ENCODE peak calls at places on chromosomes 4 and X, in nine cellular contexts. One of them, this sample, is unnamed.

GRCh38 chrX:133657455-133657854 is 242.2 kb upstream of the GPC4 start:
- DNase-seq in A549: no peak
- DNase-seq in psoas muscle: no peak
- DNase-seq in neural crest cell: no peak
- DNase-seq in bronchial epithelial cell: no peak
- DNase-seq in H1: no peak
- DNase-seq in HFFc6: no peak
- DNase-seq in mucosa of descending colon: no peak
- DNase-seq in MM.1S: no peak
- DNase-seq in this sample: no peak

GRCh38 chr4:87419578-87420249 is 2.7 kb upstream of the NUDT9 start:
- DNase-seq in A549: peak; percentile 79
- DNase-seq in psoas muscle: no peak
- DNase-seq in neural crest cell: no peak
- DNase-seq in bronchial epithelial cell: peak; percentile 78
- DNase-seq in H1: no peak
- DNase-seq in HFFc6: no peak
- DNase-seq in mucosa of descending colon: no peak
- DNase-seq in MM.1S: no peak
- DNase-seq in this sample: no peak

GRCh38 chr4:80266902-80267380 is 477 bp downstream of the FGF5 start:
- DNase-seq in A549: no peak
- DNase-seq in psoas muscle: no peak
- DNase-seq in neural crest cell: no peak
- DNase-seq in bronchial epithelial cell: peak; percentile 35
- DNase-seq in H1: no peak
- DNase-seq in HFFc6: peak; percentile 55
- DNase-seq in mucosa of descending colon: no peak
- DNase-seq in MM.1S: no peak
- DNase-seq in this sample: no peak

GRCh38 chrX:136061302-136061701 is 76.1 kb downstream of the SLC9A6 start:
- DNase-seq in A549: no peak
- DNase-seq in psoas muscle: no peak
- DNase-seq in neural crest cell: no peak
- DNase-seq in bronchial epithelial cell: no peak
- DNase-seq in H1: no peak
- DNase-seq in HFFc6: no peak
- DNase-seq in mucosa of descending colon: no peak
- DNase-seq in MM.1S: no peak
- DNase-seq in this sample: no peak

GRCh38 chr4:91285485-91285884 is 1018.3 kb upstream of the GRID2 start:
- DNase-seq in A549: no peak
- DNase-seq in psoas muscle: no peak
- DNase-seq in neural crest cell: no peak
- DNase-seq in bronchial epithelial cell: no peak
- DNase-seq in H1: no peak
- DNase-seq in HFFc6: no peak
- DNase-seq in mucosa of descending colon: no peak
- DNase-seq in MM.1S: no peak
- DNase-seq in this sample: no peak

GRCh38 chrX:88416965-88417364 is 330.1 kb upstream of the CPXCR1 start:
- DNase-seq in A549: no peak
- DNase-seq in psoas muscle: no peak
- DNase-seq in neural crest cell: no peak
- DNase-seq in bronchial epithelial cell: no peak
- DNase-seq in H1: no peak
- DNase-seq in HFFc6: no peak
- DNase-seq in mucosa of descending colon: no peak
- DNase-seq in MM.1S: no peak
- DNase-seq in this sample: no peak

GRCh38 chrX:72381439-72382198 is 75.9 kb upstream of the CITED1 start:
- DNase-seq in A549: peak; percentile 3
- DNase-seq in psoas muscle: no peak
- DNase-seq in neural crest cell: no peak
- DNase-seq in bronchial epithelial cell: no peak
- DNase-seq in H1: no peak
- DNase-seq in HFFc6: no peak
- DNase-seq in mucosa of descending colon: no peak
- DNase-seq in MM.1S: no peak
- DNase-seq in this sample: no peak

GRCh38 chrX:15744181-15744867 is 6.3 kb downstream of the CA5B start:
- DNase-seq in A549: peak; percentile 38
- DNase-seq in psoas muscle: peak; percentile 22
- DNase-seq in neural crest cell: no peak
- DNase-seq in bronchial epithelial cell: no peak
- DNase-seq in H1: no peak
- DNase-seq in HFFc6: no peak
- DNase-seq in mucosa of descending colon: no peak
- DNase-seq in MM.1S: no peak
- DNase-seq in this sample: no peak

GRCh38 chrX:152989292-152989658 is 4.6 kb downstream of the PNMA5 start:
- DNase-seq in A549: no peak
- DNase-seq in psoas muscle: no peak
- DNase-seq in neural crest cell: no peak
- DNase-seq in bronchial epithelial cell: no peak
- DNase-seq in H1: no peak
- DNase-seq in HFFc6: no peak
- DNase-seq in mucosa of descending colon: no peak
- DNase-seq in MM.1S: no peak
- DNase-seq in this sample: peak; percentile 32

GRCh38 chr4:101527186-101527585 is 179.9 kb upstream of the PPP3CA start:
- DNase-seq in A549: no peak
- DNase-seq in psoas muscle: no peak
- DNase-seq in neural crest cell: no peak
- DNase-seq in bronchial epithelial cell: peak; percentile 33
- DNase-seq in H1: no peak
- DNase-seq in HFFc6: no peak
- DNase-seq in mucosa of descending colon: no peak
- DNase-seq in MM.1S: peak; percentile 71
- DNase-seq in this sample: peak; percentile 50

GRCh38 chr4:112951362-112951962 is 98.0 kb upstream of the ANK2 start:
- DNase-seq in A549: no peak
- DNase-seq in psoas muscle: no peak
- DNase-seq in neural crest cell: no peak
- DNase-seq in bronchial epithelial cell: peak; percentile 23
- DNase-seq in H1: no peak
- DNase-seq in HFFc6: no peak
- DNase-seq in mucosa of descending colon: no peak
- DNase-seq in MM.1S: peak; percentile 24
- DNase-seq in this sample: no peak

GRCh38 chr4:138222041-138222440 is 20.1 kb downstream of the SLC7A11 start:
- DNase-seq in A549: peak; percentile 89
- DNase-seq in psoas muscle: no peak
- DNase-seq in neural crest cell: no peak
- DNase-seq in bronchial epithelial cell: peak; percentile 88
- DNase-seq in H1: no peak
- DNase-seq in HFFc6: peak; percentile 86
- DNase-seq in mucosa of descending colon: no peak
- DNase-seq in MM.1S: no peak
- DNase-seq in this sample: no peak

GRCh38 chr4:8913121-8913857 is 41.6 kb upstream of the HMX1 start:
- DNase-seq in A549: no peak
- DNase-seq in psoas muscle: no peak
- DNase-seq in neural crest cell: no peak
- DNase-seq in bronchial epithelial cell: no peak
- DNase-seq in H1: peak; percentile 41
- DNase-seq in HFFc6: no peak
- DNase-seq in mucosa of descending colon: no peak
- DNase-seq in MM.1S: no peak
- DNase-seq in this sample: peak; percentile 15

GRCh38 chr4:6701371-6701770 is 7.7 kb downstream of the S100P start:
- DNase-seq in A549: peak; percentile 32
- DNase-seq in psoas muscle: no peak
- DNase-seq in neural crest cell: no peak
- DNase-seq in bronchial epithelial cell: no peak
- DNase-seq in H1: peak; percentile 95
- DNase-seq in HFFc6: no peak
- DNase-seq in mucosa of descending colon: no peak
- DNase-seq in MM.1S: no peak
- DNase-seq in this sample: no peak
- TF ChIP-seq CTCF in A549: no peak
- TF ChIP-seq CTCF in psoas muscle: no peak
- TF ChIP-seq CTCF in neural crest cell: peak; percentile 50
- TF ChIP-seq CTCF in bronchial epithelial cell: peak; percentile 19
- TF ChIP-seq CTCF in H1: peak; percentile 85
- TF ChIP-seq CTCF in HFFc6: peak; percentile 65
- TF ChIP-seq CTCF in mucosa of descending colon: no peak
- TF ChIP-seq CTCF in MM.1S: peak; percentile 27
- TF ChIP-seq CTCF in this sample: peak; percentile 49

DNA sequence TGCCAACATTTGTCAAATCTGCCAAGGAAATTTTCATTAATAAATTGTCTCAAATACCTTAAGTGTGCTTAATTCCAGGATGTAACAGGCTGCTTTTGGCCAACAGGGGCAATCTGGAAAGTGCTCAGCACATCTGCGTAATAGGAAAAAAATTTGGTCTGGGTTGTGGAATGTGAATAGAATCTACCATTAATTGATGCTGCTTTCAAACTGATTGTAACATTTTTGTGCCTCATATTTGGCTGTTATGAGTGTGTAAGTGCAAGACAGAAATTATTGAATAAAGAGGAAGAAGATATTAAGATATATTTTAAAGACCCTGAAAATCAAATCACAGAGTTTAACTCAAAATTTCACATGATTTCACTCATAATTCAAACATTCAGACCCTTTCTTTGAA is 41.1 kb downstream of the REELD1 start:
- DNase-seq in A549: no peak
- DNase-seq in psoas muscle: no peak
- DNase-seq in neural crest cell: no peak
- DNase-seq in bronchial epithelial cell: no peak
- DNase-seq in H1: no peak
- DNase-seq in HFFc6: peak; percentile 72
- DNase-seq in mucosa of descending colon: no peak
- DNase-seq in MM.1S: no peak
- DNase-seq in this sample: no peak
- TF ChIP-seq CTCF in A549: no peak
- TF ChIP-seq CTCF in psoas muscle: no peak
- TF ChIP-seq CTCF in neural crest cell: no peak
- TF ChIP-seq CTCF in bronchial epithelial cell: no peak
- TF ChIP-seq CTCF in H1: no peak
- TF ChIP-seq CTCF in HFFc6: peak; percentile 28
- TF ChIP-seq CTCF in mucosa of descending colon: no peak
- TF ChIP-seq CTCF in MM.1S: no peak
- TF ChIP-seq CTCF in this sample: no peak

GRCh38 chr4:107757860-107758476 is 37.9 kb upstream of the PAPSS1 start:
- DNase-seq in A549: peak; percentile 17
- DNase-seq in psoas muscle: no peak
- DNase-seq in neural crest cell: no peak
- DNase-seq in bronchial epithelial cell: peak; percentile 55
- DNase-seq in H1: no peak
- DNase-seq in HFFc6: peak; percentile 46
- DNase-seq in mucosa of descending colon: no peak
- DNase-seq in MM.1S: peak; percentile 75
- DNase-seq in this sample: no peak
- TF ChIP-seq CTCF in A549: peak; percentile 52
- TF ChIP-seq CTCF in psoas muscle: peak; percentile 71
- TF ChIP-seq CTCF in neural crest cell: peak; percentile 78
- TF ChIP-seq CTCF in bronchial epithelial cell: peak; percentile 13
- TF ChIP-seq CTCF in H1: no peak
- TF ChIP-seq CTCF in HFFc6: peak; percentile 84
- TF ChIP-seq CTCF in mucosa of descending colon: peak; percentile 11
- TF ChIP-seq CTCF in MM.1S: peak; percentile 51
- TF ChIP-seq CTCF in this sample: peak; percentile 38

DNA sequence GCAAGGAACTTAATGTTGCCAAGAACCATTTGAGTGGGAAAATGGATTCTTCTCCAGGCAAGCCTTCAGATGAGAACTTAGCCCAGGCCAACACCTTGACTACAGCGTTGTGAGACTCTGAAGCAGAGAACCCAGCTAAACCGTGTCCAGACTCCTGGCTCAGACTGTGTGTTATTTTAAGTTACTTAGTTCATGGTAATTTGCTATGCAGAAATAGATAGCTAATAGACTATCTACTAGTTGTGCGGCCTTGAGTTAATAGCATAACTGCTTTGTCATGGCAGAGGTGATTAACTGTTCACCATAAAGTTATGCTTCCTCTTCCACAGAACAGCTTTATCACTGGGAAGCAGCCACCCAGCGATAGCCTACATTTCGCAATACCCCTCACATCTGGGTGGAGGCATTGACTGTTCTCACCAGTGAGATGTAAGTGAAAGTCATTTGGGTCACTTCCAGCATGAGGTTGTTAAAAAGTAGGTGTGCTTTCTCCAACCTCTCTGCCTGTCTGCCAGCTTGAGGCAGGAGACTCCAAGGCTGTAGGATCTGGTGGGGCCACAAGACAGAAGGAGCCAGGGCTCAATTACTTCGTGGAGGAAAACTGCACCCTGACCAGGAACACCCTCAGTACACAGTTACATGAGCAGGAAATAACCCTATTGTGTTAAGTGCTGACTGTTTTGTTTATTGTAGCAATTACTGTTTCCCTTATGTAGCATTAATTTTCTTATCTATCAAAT is 94.2 kb downstream of the GPAT3 start:
- DNase-seq in A549: no peak
- DNase-seq in psoas muscle: no peak
- DNase-seq in neural crest cell: no peak
- DNase-seq in bronchial epithelial cell: peak; percentile 83
- DNase-seq in H1: no peak
- DNase-seq in HFFc6: peak; percentile 13
- DNase-seq in mucosa of descending colon: peak; percentile 60
- DNase-seq in MM.1S: no peak
- DNase-seq in this sample: no peak
- TF ChIP-seq CTCF in A549: no peak
- TF ChIP-seq CTCF in psoas muscle: no peak
- TF ChIP-seq CTCF in neural crest cell: no peak
- TF ChIP-seq CTCF in bronchial epithelial cell: no peak
- TF ChIP-seq CTCF in H1: no peak
- TF ChIP-seq CTCF in HFFc6: no peak
- TF ChIP-seq CTCF in mucosa of descending colon: no peak
- TF ChIP-seq CTCF in MM.1S: no peak
- TF ChIP-seq CTCF in this sample: no peak

GRCh38 chr4:108783666-108784463 is 21.0 kb upstream of the ETNPPL start:
- DNase-seq in A549: peak; percentile 14
- DNase-seq in psoas muscle: no peak
- DNase-seq in neural crest cell: no peak
- DNase-seq in bronchial epithelial cell: peak; percentile 10
- DNase-seq in H1: no peak
- DNase-seq in HFFc6: no peak
- DNase-seq in mucosa of descending colon: no peak
- DNase-seq in MM.1S: peak; percentile 30
- DNase-seq in this sample: no peak
- TF ChIP-seq CTCF in A549: peak; percentile 43
- TF ChIP-seq CTCF in psoas muscle: no peak
- TF ChIP-seq CTCF in neural crest cell: peak; percentile 53
- TF ChIP-seq CTCF in bronchial epithelial cell: no peak
- TF ChIP-seq CTCF in H1: no peak
- TF ChIP-seq CTCF in HFFc6: peak; percentile 72
- TF ChIP-seq CTCF in mucosa of descending colon: no peak
- TF ChIP-seq CTCF in MM.1S: peak; percentile 44
- TF ChIP-seq CTCF in this sample: no peak

GRCh38 chrX:97461763-97462162 is 578.1 kb downstream of the RPA4 start:
- DNase-seq in A549: no peak
- DNase-seq in psoas muscle: no peak
- DNase-seq in neural crest cell: no peak
- DNase-seq in bronchial epithelial cell: no peak
- DNase-seq in H1: no peak
- DNase-seq in HFFc6: no peak
- DNase-seq in mucosa of descending colon: no peak
- DNase-seq in MM.1S: no peak
- DNase-seq in this sample: no peak
- TF ChIP-seq CTCF in A549: no peak
- TF ChIP-seq CTCF in psoas muscle: no peak
- TF ChIP-seq CTCF in neural crest cell: peak; percentile 57
- TF ChIP-seq CTCF in bronchial epithelial cell: no peak
- TF ChIP-seq CTCF in H1: no peak
- TF ChIP-seq CTCF in HFFc6: no peak
- TF ChIP-seq CTCF in mucosa of descending colon: no peak
- TF ChIP-seq CTCF in MM.1S: no peak
- TF ChIP-seq CTCF in this sample: no peak

This sample was measured in GM13977.